ENCODE peak calls at places on chromosomes 16 and 17, in seven cellular contexts. One of them, this sample, is unnamed.

GRCh38 chr17:8736796-8737195 is 7.8 kb downstream of the CCDC42 start:
- DNase-seq in SJSA1: no peak
- DNase-seq in Ammon's horn: no peak
- DNase-seq in EH: no peak
- DNase-seq in stimulated activated CD4-positive, alpha-beta T cell treated with anti-CD3 and anti-CD28 coated beads, Interleukin-1b, Interleukin-23, amount 100 ng/mL, for 4 hours: no peak
- DNase-seq in Calu3: no peak
- DNase-seq in HTR-8/SVneo: no peak
- DNase-seq in this sample: no peak

GRCh38 chr17:4499431-4500187 is 928 bp downstream of the SPNS2 start:
- DNase-seq in SJSA1: no peak
- DNase-seq in Ammon's horn: peak; percentile 77
- DNase-seq in EH: no peak
- DNase-seq in stimulated activated CD4-positive, alpha-beta T cell treated with anti-CD3 and anti-CD28 coated beads, Interleukin-1b, Interleukin-23, amount 100 ng/mL, for 4 hours: no peak
- DNase-seq in Calu3: no peak
- DNase-seq in HTR-8/SVneo: no peak
- DNase-seq in this sample: no peak

GRCh38 chr17:8807070-8807550 is 7.9 kb upstream of the MFSD6L start:
- DNase-seq in SJSA1: no peak
- DNase-seq in Ammon's horn: peak; percentile 54
- DNase-seq in EH: peak; percentile 14
- DNase-seq in stimulated activated CD4-positive, alpha-beta T cell treated with anti-CD3 and anti-CD28 coated beads, Interleukin-1b, Interleukin-23, amount 100 ng/mL, for 4 hours: no peak
- DNase-seq in Calu3: no peak
- DNase-seq in HTR-8/SVneo: no peak
- DNase-seq in this sample: no peak

GRCh38 chr17:17112628-17113200 is 70.5 kb downstream of the MPRIP start:
- DNase-seq in SJSA1: no peak
- DNase-seq in Ammon's horn: no peak
- DNase-seq in EH: no peak
- DNase-seq in stimulated activated CD4-positive, alpha-beta T cell treated with anti-CD3 and anti-CD28 coated beads, Interleukin-1b, Interleukin-23, amount 100 ng/mL, for 4 hours: no peak
- DNase-seq in Calu3: no peak
- DNase-seq in HTR-8/SVneo: no peak
- DNase-seq in this sample: no peak

GRCh38 chr17:39922006-39922405 is 3.6 kb upstream of the GSDMB start:
- DNase-seq in SJSA1: no peak
- DNase-seq in Ammon's horn: no peak
- DNase-seq in EH: no peak
- DNase-seq in stimulated activated CD4-positive, alpha-beta T cell treated with anti-CD3 and anti-CD28 coated beads, Interleukin-1b, Interleukin-23, amount 100 ng/mL, for 4 hours: no peak
- DNase-seq in Calu3: no peak
- DNase-seq in HTR-8/SVneo: no peak
- DNase-seq in this sample: no peak

GRCh38 chr16:4685776-4686496 is 7.4 kb upstream of the NUDT16L1 start:
- DNase-seq in SJSA1: no peak
- DNase-seq in Ammon's horn: no peak
- DNase-seq in EH: no peak
- DNase-seq in stimulated activated CD4-positive, alpha-beta T cell treated with anti-CD3 and anti-CD28 coated beads, Interleukin-1b, Interleukin-23, amount 100 ng/mL, for 4 hours: no peak
- DNase-seq in Calu3: no peak
- DNase-seq in HTR-8/SVneo: no peak
- DNase-seq in this sample: no peak

GRCh38 chr17:73991260-73991659 is 212.2 kb upstream of the RPL38 start:
- DNase-seq in SJSA1: no peak
- DNase-seq in Ammon's horn: no peak
- DNase-seq in EH: no peak
- DNase-seq in stimulated activated CD4-positive, alpha-beta T cell treated with anti-CD3 and anti-CD28 coated beads, Interleukin-1b, Interleukin-23, amount 100 ng/mL, for 4 hours: no peak
- DNase-seq in Calu3: no peak
- DNase-seq in HTR-8/SVneo: no peak
- DNase-seq in this sample: no peak

GRCh38 chr16:626787-627457 is 3.9 kb upstream of the WFIKKN1 start:
- DNase-seq in SJSA1: peak; percentile 85
- DNase-seq in Ammon's horn: peak; percentile 70
- DNase-seq in EH: peak; percentile 98
- DNase-seq in stimulated activated CD4-positive, alpha-beta T cell treated with anti-CD3 and anti-CD28 coated beads, Interleukin-1b, Interleukin-23, amount 100 ng/mL, for 4 hours: no peak
- DNase-seq in Calu3: no peak
- DNase-seq in HTR-8/SVneo: peak; percentile 93
- DNase-seq in this sample: no peak

GRCh38 chr17:75242461-75243042 is 18.9 kb downstream of the GGA3 start:
- DNase-seq in SJSA1: no peak
- DNase-seq in Ammon's horn: no peak
- DNase-seq in EH: no peak
- DNase-seq in stimulated activated CD4-positive, alpha-beta T cell treated with anti-CD3 and anti-CD28 coated beads, Interleukin-1b, Interleukin-23, amount 100 ng/mL, for 4 hours: no peak
- DNase-seq in Calu3: no peak
- DNase-seq in HTR-8/SVneo: no peak
- DNase-seq in this sample: no peak

GRCh38 chr16:89958068-89958467 is 9.5 kb downstream of the DEF8 start:
- DNase-seq in SJSA1: peak; percentile 42
- DNase-seq in Ammon's horn: peak; percentile 29
- DNase-seq in EH: peak; percentile 46
- DNase-seq in stimulated activated CD4-positive, alpha-beta T cell treated with anti-CD3 and anti-CD28 coated beads, Interleukin-1b, Interleukin-23, amount 100 ng/mL, for 4 hours: no peak
- DNase-seq in Calu3: peak; percentile 20
- DNase-seq in HTR-8/SVneo: peak; percentile 33
- DNase-seq in this sample: peak; percentile 51

GRCh38 chr16:27463741-27464662 is 62.0 kb downstream of the IL21R start:
- DNase-seq in SJSA1: no peak
- DNase-seq in Ammon's horn: no peak
- DNase-seq in EH: no peak
- DNase-seq in stimulated activated CD4-positive, alpha-beta T cell treated with anti-CD3 and anti-CD28 coated beads, Interleukin-1b, Interleukin-23, amount 100 ng/mL, for 4 hours: no peak
- DNase-seq in Calu3: no peak
- DNase-seq in HTR-8/SVneo: no peak
- DNase-seq in this sample: no peak

GRCh38 chr17:10197721-10198508 is 491 bp downstream of the GAS7 start:
- DNase-seq in SJSA1: peak; percentile 19
- DNase-seq in Ammon's horn: no peak
- DNase-seq in EH: no peak
- DNase-seq in stimulated activated CD4-positive, alpha-beta T cell treated with anti-CD3 and anti-CD28 coated beads, Interleukin-1b, Interleukin-23, amount 100 ng/mL, for 4 hours: no peak
- DNase-seq in Calu3: no peak
- DNase-seq in HTR-8/SVneo: no peak
- DNase-seq in this sample: no peak

GRCh38 chr16:87864331-87864989 is 4.8 kb downstream of the SLC7A5 start:
- DNase-seq in SJSA1: peak; percentile 70
- DNase-seq in Ammon's horn: no peak
- DNase-seq in EH: peak; percentile 42
- DNase-seq in stimulated activated CD4-positive, alpha-beta T cell treated with anti-CD3 and anti-CD28 coated beads, Interleukin-1b, Interleukin-23, amount 100 ng/mL, for 4 hours: no peak
- DNase-seq in Calu3: no peak
- DNase-seq in HTR-8/SVneo: no peak
- DNase-seq in this sample: no peak

This sample was measured in G401.